ENCODE peak calls at places on chromosomes 16 and 17, in seven cellular contexts. C is prostate gland, L is heart left ventricle, U is GM10248, Y is sigmoid colon, A is B cell, Z is body of pancreas. W is an unnamed sample.

GRCh38 chr16:1706386-1707192 is 594 bp downstream of the MAPK8IP3 start:
- DNase-seq in C (no peak), L (no peak), U (peak; percentile 67), Y (no peak), A (peak; percentile 78), Z (no peak), W (no peak)

GRCh38 chr17:50153650-50154575 is 3.4 kb upstream of the PPP1R9B start:
- DNase-seq in C (peak; percentile 47), L (peak; percentile 81), U (no peak), Y (no peak), A (no peak), Z (peak; percentile 62), W (no peak)

GRCh38 chr16:84397090-84397489 is 28.8 kb downstream of the ATP2C2 start:
- DNase-seq in C (no peak), L (no peak), U (no peak), Y (no peak), A (no peak), Z (no peak), W (peak; percentile 8)

GRCh38 chr17:10729334-10730193 is at the start of gene TMEM220:
- DNase-seq in C (peak; percentile 66), L (peak; percentile 91), U (peak; percentile 60), Y (peak; percentile 94), A (peak; percentile 61), Z (peak; percentile 80), W (no peak)

GRCh38 chr17:1188812-1189211 is 9.0 kb upstream of the ABR start:
- DNase-seq in C (peak; percentile 87), L (peak; percentile 80), U (no peak), Y (peak; percentile 98), A (no peak), Z (peak; percentile 90), W (no peak)

GRCh38 chr17:81044764-81045589 is 10.0 kb downstream of the BAIAP2 start:
- DNase-seq in C (peak; percentile 75), L (peak; percentile 93), U (no peak), Y (peak; percentile 95), A (no peak), Z (peak; percentile 71), W (no peak)

GRCh38 chr17:49861150-49861884 is 13.4 kb upstream of the TAC4 start:
- DNase-seq in C (peak; percentile 33), L (no peak), U (peak; percentile 81), Y (no peak), A (peak; percentile 84), Z (peak; percentile 41), W (no peak)

GRCh38 chr17:13429201-13429600 is 172.5 kb downstream of the HS3ST3A1 start:
- DNase-seq in C (no peak), L (no peak), U (no peak), Y (no peak), A (no peak), Z (no peak), W (no peak)

GRCh38 chr17:5241861-5242671 is 7.4 kb upstream of the SCIMP start:
- DNase-seq in C (no peak), L (peak; percentile 5), U (peak; percentile 74), Y (no peak), A (peak; percentile 63), Z (no peak), W (no peak)

GRCh38 chr16:16017812-16018211 is 68.4 kb downstream of the ABCC1 start:
- DNase-seq in C (no peak), L (no peak), U (no peak), Y (no peak), A (no peak), Z (no peak), W (no peak)

GRCh38 chr16:49641250-49641649 is 214.7 kb downstream of the ZNF423 start:
- DNase-seq in C (no peak), L (no peak), U (no peak), Y (no peak), A (no peak), Z (no peak), W (no peak)

GRCh38 chr17:61397086-61397842 is 2.4 kb upstream of the TBX2 start:
- DNase-seq in C (no peak), L (peak; percentile 72), U (no peak), Y (no peak), A (peak; percentile 59), Z (no peak), W (no peak)

GRCh38 chr17:21523482-21524210 is 147.5 kb downstream of the KCNJ12 start:
- DNase-seq in C (no peak), L (no peak), U (no peak), Y (no peak), A (no peak), Z (no peak), W (no peak)

GRCh38 chr16:57750796-57751538 is 15.4 kb downstream of the KATNB1 start:
- DNase-seq in C (no peak), L (peak; percentile 47), U (no peak), Y (no peak), A (no peak), Z (no peak), W (no peak)

GRCh38 chr17:31052187-31052889 is 42.4 kb upstream of the NF1 start:
- DNase-seq in C (peak; percentile 79), L (no peak), U (no peak), Y (peak; percentile 86), A (no peak), Z (peak; percentile 57), W (no peak)

GRCh38 chr17:1766382-1767135 is 4.7 kb downstream of the SERPINF1 start:
- DNase-seq in C (no peak), L (no peak), U (no peak), Y (no peak), A (no peak), Z (no peak), W (no peak)

GRCh38 chr17:83180264-83180995 is 101.0 kb downstream of the METRNL start:
- DNase-seq in C (no peak), L (no peak), U (no peak), Y (peak; percentile 42), A (no peak), Z (no peak), W (peak; percentile 63)
- TF ChIP-seq CTCF in C (no peak), L (no peak), U (no peak), Y (no peak), A (no peak), Z (no peak), W (no peak)

DNA sequence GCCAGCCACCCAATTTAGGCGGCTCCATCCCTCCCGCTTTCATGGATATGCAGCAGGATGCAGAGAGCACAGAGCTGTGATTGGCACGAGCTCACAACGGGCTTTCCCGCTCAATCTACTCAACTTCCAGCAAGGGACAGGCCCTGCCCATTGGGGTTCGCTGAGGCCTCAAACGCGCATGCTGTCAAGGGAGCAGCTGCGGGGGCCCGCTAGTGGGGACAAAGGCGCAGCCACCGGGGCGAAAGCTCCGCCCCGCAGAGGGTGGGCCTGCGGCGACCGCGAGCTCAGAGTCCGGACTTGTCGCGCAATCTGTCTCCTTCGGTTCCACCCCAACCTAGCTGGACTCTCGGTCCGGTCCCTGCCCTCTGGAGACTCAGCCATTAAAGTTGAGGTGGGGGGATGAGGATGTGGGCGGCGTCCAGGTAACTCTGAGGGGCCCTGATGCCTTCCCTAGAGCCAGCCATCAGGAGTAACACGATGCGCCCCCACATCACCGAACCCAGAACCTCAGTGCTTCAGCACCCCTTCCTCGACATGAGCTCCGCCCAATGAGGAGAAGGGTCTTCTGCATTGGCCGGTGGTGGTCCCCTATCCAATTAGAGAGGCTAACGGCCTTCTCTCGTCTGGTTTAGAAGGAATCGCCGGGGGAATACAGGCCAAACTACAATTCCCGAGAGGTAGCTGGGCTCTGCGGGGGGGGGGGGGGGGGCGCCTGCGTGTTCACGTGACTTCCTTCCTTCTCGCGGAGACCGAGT is 489 bp upstream of the NFATC3 start:
- DNase-seq in C (peak; percentile 81), L (peak; percentile 96), U (peak; percentile 91), Y (peak; percentile 95), A (peak; percentile 86), Z (peak; percentile 77), W (no peak)
- TF ChIP-seq CTCF in C (no peak), L (peak; percentile 39), U (peak; percentile 36), Y (no peak), A (peak; percentile 29), Z (no peak), W (no peak)

GRCh38 chr16:30527635-30528178 is 1.3 kb upstream of the ZNF768 start:
- DNase-seq in C (peak; percentile 75), L (peak; percentile 40), U (peak; percentile 71), Y (no peak), A (peak; percentile 79), Z (no peak), W (no peak)
- TF ChIP-seq CTCF in C (no peak), L (no peak), U (no peak), Y (no peak), A (no peak), Z (no peak), W (no peak)

GRCh38 chr17:72423286-72423589 is 302.4 kb downstream of the SOX9 start:
- DNase-seq in C (no peak), L (no peak), U (no peak), Y (no peak), A (no peak), Z (no peak), W (no peak)
- TF ChIP-seq CTCF in C (no peak), L (no peak), U (no peak), Y (no peak), A (no peak), Z (no peak), W (no peak)

DNA sequence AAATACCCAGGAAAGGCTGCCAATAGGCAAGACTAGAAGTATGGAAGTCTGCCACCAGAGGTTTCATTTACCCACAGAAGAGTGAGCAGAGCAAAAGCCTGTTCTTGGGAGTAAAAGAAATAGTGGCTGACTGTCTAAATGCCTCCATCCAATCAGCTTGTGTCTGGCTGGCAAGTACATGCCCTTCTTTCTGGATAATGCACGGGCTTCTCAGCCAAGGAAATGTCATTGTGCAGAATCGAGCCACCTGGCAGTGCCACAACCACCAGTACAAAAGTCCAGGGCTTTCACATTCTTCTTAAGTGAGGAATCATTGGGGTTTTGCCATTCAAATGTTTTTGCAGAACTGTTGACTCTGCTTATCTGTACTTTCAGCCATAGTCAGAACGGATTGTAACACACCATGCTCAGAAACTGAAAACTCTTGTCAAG is 10.1 kb upstream of the ERCC4 start:
- DNase-seq in C (peak; percentile 86), L (no peak), U (no peak), Y (peak; percentile 68), A (no peak), Z (peak; percentile 95), W (no peak)
- TF ChIP-seq CTCF in C (no peak), L (no peak), U (no peak), Y (no peak), A (no peak), Z (peak; percentile 53), W (no peak)

DNA sequence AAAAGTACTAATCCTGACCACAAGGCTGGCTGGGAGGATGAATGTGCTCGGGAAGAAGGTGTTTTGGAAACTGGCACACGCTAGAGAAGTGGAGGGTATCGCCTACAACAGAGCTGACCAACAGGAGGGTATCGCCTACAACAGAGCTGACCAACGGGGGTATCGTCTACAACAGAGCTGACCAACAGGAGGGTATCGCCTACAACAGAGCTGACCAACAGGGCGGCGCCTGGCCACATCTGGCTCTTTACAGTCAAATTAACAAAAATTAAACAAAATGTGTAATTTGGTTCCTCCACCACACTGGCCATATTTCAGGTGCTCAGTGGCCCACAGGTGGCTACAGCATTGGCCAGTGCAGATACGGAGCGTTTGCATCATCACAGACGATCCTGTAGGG is 153.5 kb downstream of the CMIP start:
- DNase-seq in C (no peak), L (peak; percentile 27), U (no peak), Y (no peak), A (no peak), Z (no peak), W (peak; percentile 58)
- TF ChIP-seq CTCF in C (peak; percentile 6), L (no peak), U (no peak), Y (no peak), A (no peak), Z (no peak), W (no peak)

DNA sequence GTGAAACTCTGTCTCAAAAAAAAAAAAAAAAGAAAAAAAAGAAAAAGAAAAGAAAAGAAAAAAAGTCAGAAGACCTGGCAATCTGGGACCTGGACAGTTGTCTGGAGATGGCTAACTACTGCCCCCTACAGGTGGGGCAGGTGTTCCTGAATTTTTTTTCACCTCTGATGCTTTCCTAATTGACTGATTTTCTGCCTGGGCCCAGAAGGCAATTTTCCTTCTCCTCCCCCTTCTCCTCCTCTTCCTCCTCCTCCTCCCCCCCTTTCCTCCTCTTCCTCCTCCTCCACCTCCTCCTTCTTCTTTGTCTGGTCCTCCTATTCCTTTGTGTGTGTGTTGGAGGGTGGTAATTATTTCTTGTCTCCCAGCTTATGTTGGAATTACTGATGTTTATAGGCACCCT is 26.7 kb downstream of the IRX5 start:
- DNase-seq in C (no peak), L (no peak), U (no peak), Y (no peak), A (no peak), Z (peak; percentile 28), W (no peak)
- TF ChIP-seq CTCF in C (peak; percentile 48), L (peak; percentile 40), U (peak; percentile 42), Y (no peak), A (no peak), Z (peak; percentile 65), W (peak; percentile 71)